ENCODE peak calls at places on chromosomes 3 and 15, in seven cellular contexts. Q, H, L, J, Z, R and U are unnamed samples.
A peak's percentile ranks its signal among the peaks of the same experiment; 100 is the strongest.

GRCh38 chr3:196942915-196943277 is 568 bp upstream of the NCBP2 start:
- DNase-seq in L (no peak), J (peak; percentile 22), R (no peak), Q (peak; percentile 53), H (no peak), Z (peak; percentile 17), U (peak; percentile 39)

GRCh38 chr3:21859124-21859781 is 108.2 kb upstream of the ZNF385D start:
- DNase-seq in J (no peak), R (no peak), Q (no peak), H (peak; percentile 13), L (no peak), Z (no peak), U (no peak)

GRCh38 chr3:14780927-14781507 is 37.7 kb upstream of the FGD5 start:
- DNase-seq in L (peak; percentile 74), J (peak; percentile 6), Q (peak; percentile 71), Z (peak; percentile 46), R (peak; percentile 74), H (peak; percentile 80), U (peak; percentile 39)

GRCh38 chr3:18385706-18386105 is 39.4 kb downstream of the SATB1 start:
- DNase-seq in Z (no peak), L (no peak), H (no peak), Q (no peak), J (no peak), R (no peak), U (no peak)

GRCh38 chr3:86175593-86175992 is 815.4 kb downstream of the VGLL3 start:
- DNase-seq in L (no peak), H (peak; percentile 18), R (no peak), Z (no peak), Q (no peak), J (no peak), U (no peak)

GRCh38 chr3:127467386-127467785 is 123.1 kb downstream of the TPRA1 start:
- DNase-seq in Z (peak; percentile 16), L (no peak), H (no peak), J (no peak), Q (no peak), R (no peak), U (no peak)

GRCh38 chr3:155070316-155070715 is 9.8 kb upstream of the MME start:
- DNase-seq in R (no peak), L (no peak), Z (no peak), Q (no peak), H (no peak), J (peak; percentile 9), U (no peak)

GRCh38 chr3:49906004-49906860 is 2.6 kb upstream of the MST1R start:
- DNase-seq in J (peak; percentile 26), H (peak; percentile 80), R (peak; percentile 55), L (peak; percentile 86), Q (peak; percentile 67), Z (peak; percentile 60), U (peak; percentile 60)

GRCh38 chr15:50339717-50340116 is 15.3 kb downstream of the GABPB1 start:
- DNase-seq in Z (no peak), J (no peak), L (no peak), H (no peak), R (no peak), Q (no peak), U (no peak)

GRCh38 chr3:54433846-54434245 is 311.5 kb downstream of the CACNA2D3 start:
- DNase-seq in Q (no peak), Z (peak; percentile 42), L (peak; percentile 30), R (peak; percentile 13), H (peak; percentile 80), J (no peak), U (peak; percentile 16)

GRCh38 chr15:94451461-94451860 is 220.1 kb downstream of the MCTP2 start:
- DNase-seq in Z (no peak), H (no peak), L (no peak), R (no peak), J (no peak), Q (no peak), U (peak; percentile 60)

GRCh38 chr3:168094877-168095610 is 680 bp downstream of the GOLIM4 start:
- DNase-seq in Z (peak; percentile 68), L (peak; percentile 74), H (peak; percentile 82), J (peak; percentile 52), R (peak; percentile 33), Q (peak; percentile 93), U (peak; percentile 69)

GRCh38 chr15:88450125-88450798 is 16.9 kb downstream of the MRPL46 start:
- DNase-seq in R (peak; percentile 49), H (peak; percentile 85), J (peak; percentile 44), L (peak; percentile 77), Q (peak; percentile 84), Z (peak; percentile 75), U (peak; percentile 52)

GRCh38 chr3:57755368-57756021 is 614 bp upstream of the SLMAP start:
- DNase-seq in Z (peak; percentile 51), H (peak; percentile 76), R (peak; percentile 68), L (peak; percentile 79), J (peak; percentile 74), Q (peak; percentile 78), U (peak; percentile 68)

GRCh38 chr3:29695905-29696238 is 415.0 kb downstream of the RBMS3 start:
- DNase-seq in Q (peak; percentile 43), H (peak; percentile 2), R (no peak), J (no peak), L (no peak), Z (peak; percentile 32), U (no peak)

GRCh38 chr3:175456496-175456895 is 597.4 kb downstream of the NAALADL2 start:
- DNase-seq in L (peak; percentile 73), H (no peak), J (peak; percentile 39), Q (peak; percentile 55), R (no peak), Z (no peak), U (peak; percentile 17)

GRCh38 chr3:6971933-6972332 is 111.0 kb downstream of the GRM7 start:
- DNase-seq in R (no peak), L (no peak), Q (no peak), H (no peak), Z (no peak), J (no peak), U (no peak)

GRCh38 chr15:48516125-48516524 is 129.4 kb downstream of the FBN1 start:
- DNase-seq in H (no peak), Z (no peak), Q (no peak), L (no peak), J (no peak), R (no peak), U (no peak)

GRCh38 chr15:78715930-78716329 is 74.9 kb upstream of the CHRNB4 start:
- DNase-seq in H (no peak), J (peak; percentile 78), Q (peak; percentile 78), L (peak; percentile 71), R (no peak), Z (no peak), U (peak; percentile 94)

GRCh38 chr15:50187525-50187924 is 5.5 kb downstream of the SLC27A2 start:
- DNase-seq in Q (no peak), J (no peak), L (no peak), R (no peak), Z (no peak), H (no peak), U (no peak)

GRCh38 chr15:94203321-94203720 is 28.0 kb upstream of the MCTP2 start:
- DNase-seq in Z (no peak), R (no peak), L (no peak), J (no peak), Q (no peak), H (no peak), U (no peak)

GRCh38 chr15:62254137-62254934 is 89.3 kb upstream of the C2CD4B start:
- DNase-seq in Z (peak; percentile 84), R (peak; percentile 49), J (peak; percentile 22), Q (peak; percentile 73), H (peak; percentile 89), L (peak; percentile 51), U (peak; percentile 43)

GRCh38 chr3:119255214-119255613 is 14.5 kb upstream of the B4GALT4 start:
- DNase-seq in R (no peak), L (no peak), J (no peak), Q (no peak), H (no peak), Z (no peak), U (no peak)

DNA sequence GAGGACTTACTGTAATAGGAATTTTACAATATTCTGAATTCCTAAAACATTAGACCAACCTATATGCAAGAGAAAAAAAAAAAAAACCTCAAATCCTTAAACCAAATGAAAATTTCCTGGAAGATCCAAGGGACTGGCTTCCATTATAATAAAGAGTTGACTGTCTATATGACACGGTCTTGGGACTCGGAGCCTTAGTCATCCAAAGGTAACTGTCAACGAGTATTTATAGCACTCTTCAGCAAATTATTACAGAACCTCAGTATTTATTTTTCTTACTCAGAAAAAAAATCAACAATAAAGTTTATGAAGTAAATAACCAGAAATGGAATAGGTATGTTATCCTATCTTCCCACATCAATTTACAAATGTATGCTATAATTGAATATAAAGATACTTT is 66.0 kb downstream of the TTBK2 start:
- DNase-seq in Q (peak; percentile 6), H (no peak), L (peak; percentile 63), J (no peak), R (no peak), Z (no peak), U (no peak)
- TF ChIP-seq EZH2 in Q (no peak), H (no peak), L (no peak), J (no peak), R (no peak), Z (no peak), U (no peak)

GRCh38 chr15:98799991-98800390 is 151.7 kb downstream of the IGF1R start:
- DNase-seq in R (no peak), Z (no peak), H (no peak), Q (peak; percentile 30), J (no peak), L (no peak), U (no peak)
- H3K4me3 ChIP-seq in R (peak overlapping the region; percentile 40), Z (peak overlapping the region; percentile 30), H (peak overlapping the region; percentile 44), Q (peak overlapping the region; percentile 39), J (no peak overlapping the region), L (no peak overlapping the region), U (peak overlapping the region; percentile 29)

GRCh38 chr3:123262226-123262625 is 60.5 kb downstream of the SEC22A start:
- DNase-seq in J (no peak), L (no peak), H (no peak), Z (no peak), R (no peak), Q (no peak), U (no peak)

GRCh38 chr3:123258811-123259420 is 57.2 kb downstream of the SEC22A start:
- DNase-seq in H (no peak), Z (peak; percentile 80), R (peak; percentile 50), Q (peak; percentile 83), J (peak; percentile 20), L (peak; percentile 81), U (peak; percentile 41)

GRCh38 chr3:123258359-123258758 is 56.6 kb downstream of the SEC22A start:
- DNase-seq in R (no peak), L (no peak), Q (peak; percentile 30), Z (no peak), H (no peak), J (no peak), U (no peak)

GRCh38 chr3:123262868-123263267 is 61.1 kb downstream of the SEC22A start:
- DNase-seq in L (no peak), Q (no peak), J (no peak), H (no peak), R (no peak), Z (peak; percentile 59), U (no peak)

GRCh38 chr3:123261666-123262065 is 59.9 kb downstream of the SEC22A start:
- DNase-seq in Z (no peak), H (no peak), Q (no peak), L (no peak), J (no peak), R (no peak), U (no peak)
- TF ChIP-seq EZH2 in Z (no peak), H (no peak), Q (no peak), L (no peak), J (no peak), R (no peak), U (no peak)

DNA sequence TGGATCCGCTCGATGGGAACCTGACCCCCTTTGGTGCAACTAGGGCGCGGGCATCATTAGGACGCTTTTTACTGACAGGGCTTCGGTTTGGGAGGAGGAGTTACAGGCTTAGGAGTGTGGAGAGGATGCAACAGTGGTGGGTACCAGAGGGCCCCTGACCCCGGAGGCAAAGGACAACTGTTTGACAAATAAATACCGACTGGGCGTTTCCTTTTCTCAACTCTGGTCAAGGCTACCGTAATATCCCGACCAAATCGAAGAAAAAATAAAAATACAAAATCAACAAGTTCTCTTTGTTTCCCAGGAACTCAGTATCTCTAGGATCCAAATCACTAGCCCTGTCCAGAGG is 349 bp upstream of the DGKG start:
- DNase-seq in J (no peak), Q (no peak), Z (no peak), R (no peak), H (no peak), L (no peak), U (no peak)
- H3K4me3 ChIP-seq in J (peak overlapping the region; percentile 44), Q (peak overlapping the region; percentile 44), Z (no peak overlapping the region), R (no peak overlapping the region), H (peak overlapping the region; percentile 63), L (peak overlapping the region; percentile 59), U (peak overlapping the region; percentile 29)